ENCODE peak calls at places on chromosomes 16 and 17, in nine cellular contexts. E, Q, V, O, U, W, L, P and T are unnamed samples.

GRCh38 chr17:73510981-73511442 is 133.2 kb downstream of the SDK2 start:
- DNase-seq in U (no peak), V (peak; percentile 45), P (no peak), Q (no peak), O (no peak), L (no peak), W (no peak), E (no peak), T (no peak)

GRCh38 chr17:77930780-77931768 is 27.4 kb upstream of the TNRC6C start:
- DNase-seq in U (no peak), W (no peak), P (no peak), O (no peak), E (no peak), Q (no peak), V (no peak), L (no peak), T (no peak)

GRCh38 chr17:49755681-49756283 is 8.1 kb downstream of the FAM117A start:
- DNase-seq in Q (no peak), O (no peak), E (no peak), U (no peak), V (no peak), P (no peak), L (no peak), W (no peak), T (no peak)

GRCh38 chr16:11521019-11521418 is 65.7 kb downstream of the LITAF start:
- DNase-seq in L (no peak), Q (no peak), O (no peak), W (no peak), E (no peak), P (no peak), U (no peak), V (no peak), T (no peak)

GRCh38 chr17:78449983-78450382 is 71.5 kb downstream of the PGS1 start:
- DNase-seq in Q (no peak), E (no peak), W (no peak), P (no peak), O (no peak), V (no peak), L (no peak), U (no peak), T (no peak)

GRCh38 chr16:69329369-69330285 is 761 bp downstream of the PDF start:
- DNase-seq in U (peak; percentile 39), W (peak; percentile 14), E (peak; percentile 60), Q (peak; percentile 59), P (peak; percentile 17), V (no peak), L (peak; percentile 45), O (no peak), T (peak; percentile 75)

GRCh38 chr17:15265131-15265530 is at the start of gene PMP22:
- DNase-seq in O (peak; percentile 46), L (no peak), P (peak; percentile 52), U (no peak), E (no peak), Q (no peak), W (peak; percentile 14), V (no peak), T (no peak)

GRCh38 chr16:1429026-1429425 is 1.9 kb upstream of the PERCC1 start:
- DNase-seq in U (no peak), P (no peak), Q (no peak), W (no peak), O (no peak), E (no peak), L (no peak), V (no peak), T (no peak)

GRCh38 chr17:42819939-42820535 is 4.0 kb downstream of the BECN1 start:
- DNase-seq in O (peak; percentile 40), P (no peak), L (peak; percentile 65), V (peak; percentile 44), W (peak; percentile 69), Q (peak; percentile 76), U (no peak), E (peak; percentile 77), T (peak; percentile 74)

GRCh38 chr16:85428168-85428898 is 184.8 kb upstream of the GSE1 start:
- DNase-seq in V (peak; percentile 20), W (peak; percentile 46), Q (peak; percentile 24), E (no peak), L (peak; percentile 44), P (no peak), U (peak; percentile 39), O (peak; percentile 35), T (peak; percentile 73)

GRCh38 chr17:39022961-39023360 is 55.8 kb upstream of the FBXO47 start:
- DNase-seq in E (no peak), O (no peak), Q (no peak), V (no peak), P (no peak), W (no peak), U (no peak), L (no peak), T (no peak)

GRCh38 chr16:69179255-69180010 is 7.5 kb upstream of the SNTB2 start:
- DNase-seq in V (peak; percentile 43), W (peak; percentile 88), Q (peak; percentile 78), L (no peak), U (peak; percentile 81), P (peak; percentile 79), E (peak; percentile 32), O (peak; percentile 68), T (no peak)

GRCh38 chr16:11748404-11749254 is 6.0 kb upstream of the TXNDC11 start:
- DNase-seq in L (no peak), W (no peak), P (no peak), Q (peak; percentile 87), E (peak; percentile 58), V (no peak), O (no peak), U (no peak), T (no peak)

GRCh38 chr17:44273607-44274006 is 5.7 kb upstream of the SLC4A1 start:
- DNase-seq in U (no peak), Q (no peak), V (no peak), E (no peak), P (no peak), O (no peak), L (no peak), W (no peak), T (no peak)

GRCh38 chr17:44850025-44850424 is 2.3 kb downstream of the HIGD1B start:
- DNase-seq in U (no peak), O (no peak), P (no peak), W (no peak), Q (no peak), E (no peak), L (no peak), V (no peak), T (no peak)

GRCh38 chr16:30956601-30957455 is 726 bp upstream of the SETD1A start:
- DNase-seq in W (peak; percentile 80), Q (peak; percentile 71), L (peak; percentile 88), V (peak; percentile 84), O (peak; percentile 86), P (peak; percentile 88), E (peak; percentile 93), U (peak; percentile 90), T (peak; percentile 91)

GRCh38 chr17:59435238-59435637 is 103.8 kb downstream of the YPEL2 start:
- DNase-seq in W (peak; percentile 97), E (no peak), P (no peak), V (peak; percentile 96), Q (no peak), U (no peak), O (no peak), L (no peak), T (no peak)

GRCh38 chr17:38730526-38731379 is 612 bp downstream of the CISD3 start:
- DNase-seq in W (peak; percentile 46), P (peak; percentile 70), E (peak; percentile 87), L (no peak), V (peak; percentile 46), Q (peak; percentile 27), U (peak; percentile 80), O (peak; percentile 84), T (peak; percentile 92)

GRCh38 chr16:17417740-17418139 is 53.0 kb downstream of the XYLT1 start:
- DNase-seq in P (no peak), U (no peak), W (no peak), O (no peak), L (no peak), V (no peak), E (no peak), Q (no peak), T (no peak)

GRCh38 chr17:40032322-40033320 is 17.4 kb downstream of the CSF3 start:
- DNase-seq in P (no peak), L (no peak), U (no peak), W (no peak), V (no peak), O (peak; percentile 72), Q (no peak), E (no peak), T (no peak)
- H3K36me3 ChIP-seq in P (no peaks in the 10 kb centered on the region), L (peaks cover 69% of the 10 kb centered on the region), U (no peaks in the 10 kb centered on the region), W (peaks cover 5% of the 10 kb centered on the region), V (peaks cover 33% of the 10 kb centered on the region), O (peaks cover 84% of the 10 kb centered on the region), Q (no peaks in the 10 kb centered on the region), E (no peaks in the 10 kb centered on the region), T (peaks cover 82% of the 10 kb centered on the region)

DNA sequence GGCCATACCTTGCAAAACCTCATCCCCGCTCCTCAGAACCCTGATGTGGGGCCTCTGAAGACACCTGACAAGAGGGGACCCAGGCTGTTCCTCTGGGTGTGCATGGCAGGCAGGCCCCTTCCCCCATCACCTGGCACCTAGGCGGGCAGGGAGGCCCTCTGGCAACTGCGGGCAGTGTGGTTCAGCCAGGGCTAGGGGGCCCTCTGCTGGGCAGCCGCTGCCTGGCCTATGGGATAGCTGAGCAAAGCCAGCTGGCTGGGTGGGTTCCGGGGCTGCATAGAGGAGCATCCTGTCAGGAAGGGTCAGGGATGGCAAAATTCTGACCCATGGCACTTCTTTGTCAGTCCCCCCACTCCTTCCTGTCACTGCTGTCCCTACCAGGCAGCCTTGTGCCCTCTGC is 228.7 kb upstream of the ASIC2 start:
- DNase-seq in W (peak; percentile 11), V (no peak), O (no peak), Q (no peak), U (no peak), E (peak; percentile 40), P (no peak), L (no peak), T (no peak)
- TF ChIP-seq CTCF in W (peak; percentile 53), V (peak; percentile 35), O (peak; percentile 39), Q (peak; percentile 15), U (no peak), E (peak; percentile 45), P (no peak), L (no peak), T (peak; percentile 27)

GRCh38 chr16:63922563-63922962 is 1199.3 kb downstream of the CDH11 start:
- DNase-seq in W (no peak), O (no peak), E (no peak), P (no peak), V (no peak), L (no peak), U (no peak), Q (no peak), T (no peak)
- H3K4me3 ChIP-seq in W (no peak overlapping the region), O (no peak overlapping the region), E (no peak overlapping the region), P (no peak overlapping the region), V (no peak overlapping the region), L (no peak overlapping the region), U (no peak overlapping the region), Q (no peak overlapping the region), T (no peak overlapping the region)

GRCh38 chr17:48558057-48558456 is 13.1 kb upstream of the HOXB2 start:
- DNase-seq in E (no peak), O (no peak), W (no peak), P (no peak), U (no peak), V (no peak), L (no peak), Q (no peak), T (peak; percentile 33)
- H3K36me3 ChIP-seq in E (no peaks in the 10 kb centered on the region), O (no peaks in the 10 kb centered on the region), W (no peaks in the 10 kb centered on the region), P (no peaks in the 10 kb centered on the region), U (no peaks in the 10 kb centered on the region), V (no peaks in the 10 kb centered on the region), L (no peaks in the 10 kb centered on the region), Q (no peaks in the 10 kb centered on the region), T (no peaks in the 10 kb centered on the region)